ENCODE peak calls at places on chromosomes 1 and 21, in ten cellular contexts. T is GM12865; W is keratinocyte; X is bronchial epithelial cell; L is HFF-Myc; D is AG04449; E is fibroblast of pulmonary artery; G is CD8-positive, alpha-beta T cell; Z is epithelial cell of esophagus; Y is colonic mucosa. J is an unnamed sample.

GRCh38 chr1:218459878-218460277 is 114.7 kb downstream of the TGFB2 start:
- DNase-seq in T (peak), W (peak), X (peak), L (peak), D (no peak), E (peak), G (no peak), Z (peak), Y (no peak), J (no peak)

GRCh38 chr1:7079637-7080036 is 294.4 kb downstream of the CAMTA1 start:
- DNase-seq in T (no peak), W (no peak), X (no peak), L (no peak), D (no peak), E (no peak), G (no peak), Z (no peak), Y (no peak), J (no peak)

GRCh38 chr1:221723018-221723917 is 18.6 kb downstream of the DUSP10 start:
- DNase-seq in T (peak), W (no peak), X (no peak), L (no peak), D (no peak), E (no peak), G (no peak), Z (no peak), Y (no peak), J (no peak)

GRCh38 chr21:43306911-43307676 is 119.8 kb downstream of the SIK1 start:
- DNase-seq in T (peak), W (peak), X (peak), L (no peak), D (no peak), E (no peak), G (no peak), Z (peak), Y (no peak), J (no peak)

GRCh38 chr1:106678661-106679060 is 377.8 kb upstream of the PRMT6 start:
- DNase-seq in T (no peak), W (no peak), X (peak), L (no peak), D (no peak), E (no peak), G (no peak), Z (peak), Y (no peak), J (no peak)

GRCh38 chr1:31954607-31955283 is 16.6 kb upstream of the PTP4A2 start:
- DNase-seq in T (no peak), W (no peak), X (peak), L (peak), D (peak), E (peak), G (no peak), Z (peak), Y (peak), J (peak)

GRCh38 chr1:162171078-162171477 is 101.6 kb downstream of the NOS1AP start:
- DNase-seq in T (no peak), W (no peak), X (no peak), L (no peak), D (no peak), E (no peak), G (no peak), Z (no peak), Y (no peak), J (no peak)

GRCh38 chr1:114803001-114803400 is 22.5 kb upstream of the SIKE1 start:
- DNase-seq in T (peak), W (peak), X (peak), L (no peak), D (no peak), E (no peak), G (no peak), Z (peak), Y (no peak), J (peak)

GRCh38 chr1:235714205-235714897 is 64.8 kb upstream of the GNG4 start:
- DNase-seq in T (no peak), W (no peak), X (no peak), L (no peak), D (no peak), E (no peak), G (no peak), Z (no peak), Y (no peak), J (no peak)

GRCh38 chr1:114272593-114272992 is 118.9 kb upstream of the SYT6 start:
- DNase-seq in T (no peak), W (no peak), X (no peak), L (no peak), D (no peak), E (no peak), G (no peak), Z (no peak), Y (no peak), J (no peak)

GRCh38 chr1:90824551-90824950 is 107.4 kb upstream of the BARHL2 start:
- DNase-seq in T (no peak), W (no peak), X (no peak), L (no peak), D (no peak), E (no peak), G (no peak), Z (no peak), Y (no peak), J (no peak)

GRCh38 chr1:200139661-200140250 is 112.2 kb downstream of the NR5A2 start:
- DNase-seq in T (peak), W (no peak), X (peak), L (peak), D (peak), E (peak), G (peak), Z (peak), Y (peak), J (no peak)

GRCh38 chr1:91790296-91790851 is 95.6 kb downstream of the TGFBR3 start:
- DNase-seq in T (peak), W (no peak), X (no peak), L (no peak), D (no peak), E (no peak), G (no peak), Z (no peak), Y (no peak), J (no peak)

GRCh38 chr1:117022089-117022488 is 20.5 kb downstream of the CD101 start:
- DNase-seq in T (no peak), W (no peak), X (no peak), L (no peak), D (no peak), E (no peak), G (no peak), Z (no peak), Y (no peak), J (no peak)

GRCh38 chr1:64516803-64517568 is 47.1 kb downstream of the CACHD1 start:
- DNase-seq in T (no peak), W (no peak), X (peak), L (no peak), D (no peak), E (peak), G (no peak), Z (peak), Y (no peak), J (no peak)

GRCh38 chr1:64515427-64515826 is 45.5 kb downstream of the CACHD1 start:
- DNase-seq in T (no peak), W (no peak), X (peak), L (no peak), D (no peak), E (peak), G (no peak), Z (peak), Y (peak), J (no peak)

GRCh38 chr1:64516301-64516700 is 46.4 kb downstream of the CACHD1 start:
- DNase-seq in T (no peak), W (peak), X (peak), L (no peak), D (no peak), E (no peak), G (no peak), Z (peak), Y (no peak), J (no peak)

GRCh38 chr1:64513557-64513956 is 43.6 kb downstream of the CACHD1 start:
- DNase-seq in T (no peak), W (no peak), X (no peak), L (no peak), D (no peak), E (no peak), G (no peak), Z (no peak), Y (no peak), J (no peak)

GRCh38 chr1:64514197-64514765 is 44.4 kb downstream of the CACHD1 start:
- DNase-seq in T (no peak), W (no peak), X (no peak), L (peak), D (peak), E (peak), G (no peak), Z (no peak), Y (no peak), J (no peak)
- H3K4me3 ChIP-seq in T (no peak), W (no peak), X (no peak), L (no peak), D (no peak), E (peak), G (no peak), Z (no peak), Y (no peak), J (no peak)

DNA sequence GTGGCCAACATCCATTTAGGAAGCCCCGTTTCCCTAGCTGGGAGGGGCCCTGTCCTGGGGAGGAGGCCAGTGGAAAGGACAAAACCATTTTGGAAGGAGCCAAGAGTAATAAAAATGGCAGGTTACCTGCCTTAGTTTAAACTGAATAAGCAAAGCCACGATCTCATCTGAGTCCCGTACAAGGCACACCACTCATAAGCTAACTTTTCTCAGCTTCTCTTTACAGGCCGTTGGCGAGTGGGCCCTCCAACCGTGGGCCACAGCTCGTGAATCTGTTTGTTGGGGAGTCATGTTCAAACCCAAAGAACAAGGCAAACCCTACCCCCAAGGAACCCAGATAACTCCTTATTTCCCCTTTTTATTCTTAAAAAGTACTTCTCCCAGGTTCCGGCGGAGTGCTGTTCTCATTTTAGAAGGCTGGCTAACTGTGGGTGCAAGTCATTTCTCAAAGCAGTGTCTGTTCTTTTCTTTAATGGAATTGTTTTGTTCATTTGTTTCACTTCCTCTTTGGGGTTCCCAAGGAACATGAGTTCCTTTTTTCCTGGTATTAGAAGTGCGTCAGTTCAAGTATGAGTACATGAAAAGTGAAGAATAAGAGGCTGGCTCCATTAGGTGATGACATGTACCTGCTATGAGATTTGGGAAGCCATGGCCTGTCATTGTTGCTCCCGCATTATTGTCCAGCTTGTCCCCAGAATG is 89.0 kb downstream of the PSMG1 start:
- DNase-seq in T (no peak), W (no peak), X (no peak), L (no peak), D (no peak), E (no peak), G (no peak), Z (no peak), Y (no peak), J (no peak)
- TF ChIP-seq CTCF in T (no peak), W (no peak), X (no peak), L (no peak), D (no peak), E (no peak), G (no peak), Z (no peak), Y (no peak), J (no peak)

GRCh38 chr1:16387201-16388185 is 20.5 kb downstream of the SZRD1 start:
- DNase-seq in T (peak), W (no peak), X (no peak), L (no peak), D (no peak), E (peak), G (no peak), Z (no peak), Y (no peak), J (no peak)

GRCh38 chr1:16391408-16391807 is 24.4 kb downstream of the SZRD1 start:
- DNase-seq in T (peak), W (no peak), X (no peak), L (no peak), D (no peak), E (no peak), G (no peak), Z (no peak), Y (no peak), J (no peak)

GRCh38 chr1:16385659-16386453 is 18.8 kb downstream of the SZRD1 start:
- DNase-seq in T (no peak), W (no peak), X (no peak), L (no peak), D (no peak), E (no peak), G (no peak), Z (no peak), Y (no peak), J (no peak)

GRCh38 chr1:16383917-16384316 is 16.9 kb downstream of the SZRD1 start:
- DNase-seq in T (no peak), W (no peak), X (no peak), L (no peak), D (no peak), E (no peak), G (no peak), Z (no peak), Y (no peak), J (no peak)

GRCh38 chr1:16386454-16387113 is 19.5 kb downstream of the SZRD1 start:
- DNase-seq in T (peak), W (no peak), X (peak), L (peak), D (peak), E (peak), G (no peak), Z (peak), Y (no peak), J (no peak)
- H3K4me3 ChIP-seq in T (peak), W (peak), X (no peak), L (no peak), D (no peak), E (peak), G (no peak), Z (no peak), Y (peak), J (no peak)

DNA sequence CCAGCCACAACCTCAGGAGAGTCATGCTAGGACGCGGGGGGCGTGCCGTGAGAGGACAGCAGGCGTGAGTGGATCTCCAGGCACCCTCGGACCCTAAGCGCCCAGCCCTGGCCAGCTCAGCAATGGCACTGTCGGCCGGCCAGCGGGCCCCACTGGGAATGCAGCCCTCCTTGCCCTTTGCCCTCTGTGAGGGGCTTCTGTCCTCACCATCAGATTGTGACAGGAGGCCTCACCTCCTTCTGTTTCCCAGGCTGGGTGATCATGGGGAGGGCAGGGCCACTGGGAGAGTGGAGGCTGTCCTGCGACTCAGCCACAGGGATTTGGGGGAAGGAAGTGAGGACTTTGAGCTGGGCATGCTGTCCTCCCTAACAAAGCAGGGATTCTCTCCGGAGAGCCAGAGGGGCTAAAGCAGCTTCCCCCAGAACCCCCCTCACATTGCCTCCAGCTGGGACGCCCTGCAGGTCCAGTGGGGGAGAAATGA is 6.6 kb upstream of the LRRC3 start:
- DNase-seq in T (no peak), W (no peak), X (no peak), L (no peak), D (no peak), E (no peak), G (no peak), Z (no peak), Y (no peak), J (no peak)
- TF ChIP-seq CTCF in T (no peak), W (no peak), X (no peak), L (no peak), D (no peak), E (no peak), G (no peak), Z (no peak), Y (no peak), J (no peak)

GRCh38 chr1:3531928-3532327 is 77.5 kb downstream of the ARHGEF16 start:
- DNase-seq in T (no peak), W (no peak), X (no peak), L (no peak), D (no peak), E (no peak), G (no peak), Z (no peak), Y (no peak), J (no peak)

GRCh38 chr1:3530931-3531818 is 76.7 kb downstream of the ARHGEF16 start:
- DNase-seq in T (peak), W (no peak), X (peak), L (peak), D (no peak), E (peak), G (peak), Z (peak), Y (peak), J (no peak)

GRCh38 chr1:3527774-3528173 is 73.3 kb downstream of the ARHGEF16 start:
- DNase-seq in T (no peak), W (no peak), X (no peak), L (no peak), D (no peak), E (no peak), G (no peak), Z (no peak), Y (no peak), J (no peak)

GRCh38 chr1:3529099-3529729 is 74.7 kb downstream of the ARHGEF16 start:
- DNase-seq in T (no peak), W (no peak), X (no peak), L (no peak), D (no peak), E (no peak), G (no peak), Z (no peak), Y (no peak), J (no peak)

GRCh38 chr1:3530086-3530930 is 75.8 kb downstream of the ARHGEF16 start:
- DNase-seq in T (no peak), W (no peak), X (no peak), L (no peak), D (no peak), E (no peak), G (no peak), Z (peak), Y (peak), J (no peak)
- H3K4me3 ChIP-seq in T (no peak), W (peak), X (peak), L (peak), D (peak), E (peak), G (peak), Z (peak), Y (peak), J (peak)

GRCh38 chr1:242240061-242240460 is 241.2 kb upstream of the MAP1LC3C start:
- DNase-seq in T (no peak), W (no peak), X (no peak), L (no peak), D (no peak), E (no peak), G (no peak), Z (no peak), Y (no peak), J (no peak)

GRCh38 chr1:242243472-242243871 is 244.6 kb upstream of the MAP1LC3C start:
- DNase-seq in T (peak), W (no peak), X (no peak), L (no peak), D (no peak), E (no peak), G (no peak), Z (no peak), Y (no peak), J (no peak)

GRCh38 chr1:242245255-242245654 is 246.4 kb upstream of the MAP1LC3C start:
- DNase-seq in T (no peak), W (no peak), X (no peak), L (no peak), D (no peak), E (no peak), G (no peak), Z (no peak), Y (no peak), J (no peak)

GRCh38 chr1:242240691-242241090 is 241.8 kb upstream of the MAP1LC3C start:
- DNase-seq in T (no peak), W (no peak), X (no peak), L (no peak), D (no peak), E (no peak), G (no peak), Z (no peak), Y (no peak), J (no peak)

GRCh38 chr1:242242983-242243382 is 244.1 kb upstream of the MAP1LC3C start:
- DNase-seq in T (no peak), W (no peak), X (no peak), L (no peak), D (no peak), E (no peak), G (no peak), Z (no peak), Y (no peak), J (no peak)
- TF ChIP-seq CTCF in T (no peak), W (no peak), X (no peak), L (no peak), D (no peak), E (no peak), G (no peak), Z (no peak), Y (no peak), J (no peak)

DNA sequence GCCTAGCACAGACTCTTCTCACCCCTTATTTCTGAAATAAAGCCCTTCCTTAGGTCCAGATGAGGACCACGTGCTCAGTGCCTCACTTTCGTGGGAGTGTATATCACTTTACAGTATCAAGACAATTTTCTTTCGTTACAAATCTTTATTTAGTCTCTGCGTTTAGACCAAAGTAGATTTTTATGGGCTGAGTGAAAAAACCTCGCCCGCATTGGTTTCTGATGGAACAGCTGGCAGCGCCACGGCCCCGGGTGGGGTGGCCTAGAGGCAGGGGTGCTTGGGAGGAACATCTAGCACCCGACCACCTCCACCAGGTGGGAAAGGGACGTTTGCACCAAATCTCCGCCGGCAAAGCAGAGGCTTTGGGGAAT is 7.6 kb downstream of the SIM2 start:
- DNase-seq in T (no peak), W (no peak), X (no peak), L (no peak), D (no peak), E (no peak), G (no peak), Z (no peak), Y (no peak), J (no peak)
- H3K4me3 ChIP-seq in T (no peak), W (no peak), X (no peak), L (no peak), D (no peak), E (no peak), G (peak), Z (no peak), Y (no peak), J (no peak)

DNA sequence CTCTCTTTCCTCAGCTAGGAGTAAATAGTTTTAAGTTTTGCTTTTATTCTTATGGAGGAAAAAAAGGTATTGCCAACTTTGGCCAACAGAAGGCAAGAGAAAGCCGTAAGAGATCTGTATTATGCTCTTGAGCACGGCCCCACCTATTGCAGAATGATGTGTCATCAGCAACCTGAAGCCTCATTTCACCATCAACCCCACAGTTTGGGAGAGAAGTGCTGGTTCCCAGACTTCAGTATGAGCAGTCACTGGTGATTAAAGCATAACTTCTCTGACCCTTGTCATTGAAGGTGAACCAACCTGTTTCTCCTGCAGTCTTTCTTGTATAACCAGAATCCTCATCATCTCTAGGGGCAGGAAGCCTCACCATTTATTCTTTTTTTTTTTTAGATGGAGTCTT is 100.2 kb downstream of the SIPA1L2 start:
- DNase-seq in T (no peak), W (no peak), X (peak), L (no peak), D (no peak), E (no peak), G (no peak), Z (peak), Y (no peak), J (no peak)
- TF ChIP-seq CTCF in T (no peak), W (peak), X (peak), L (no peak), D (no peak), E (no peak), G (no peak), Z (peak), Y (no peak), J (no peak)

GRCh38 chr1:246434335-246434734 is 72.7 kb downstream of the SMYD3 start:
- DNase-seq in T (no peak), W (no peak), X (no peak), L (no peak), D (no peak), E (no peak), G (no peak), Z (no peak), Y (no peak), J (no peak)

GRCh38 chr1:246435421-246436041 is 71.5 kb downstream of the SMYD3 start:
- DNase-seq in T (no peak), W (no peak), X (no peak), L (no peak), D (no peak), E (peak), G (no peak), Z (no peak), Y (no peak), J (no peak)
- H3K4me3 ChIP-seq in T (no peak), W (no peak), X (no peak), L (no peak), D (no peak), E (no peak), G (no peak), Z (no peak), Y (no peak), J (no peak)

J was measured in retinal pigment epithelial cell.